ENCODE peak calls at places on chromosomes 1 and 21, in seven cellular contexts. One of them, this sample, is unnamed.

GRCh38 chr1:226670062-226670461 is 69.0 kb downstream of the ITPKB start:
- DNase-seq in astrocyte: no peak
- DNase-seq in left lung: no peak
- DNase-seq in transverse colon: no peak
- DNase-seq in endodermal cell: no peak
- DNase-seq in thoracic aorta: no peak
- DNase-seq in sigmoid colon: peak
- DNase-seq in this sample: no peak

GRCh38 chr1:192489748-192490147 is 85.8 kb upstream of the RGS1 start:
- DNase-seq in astrocyte: peak
- DNase-seq in left lung: no peak
- DNase-seq in transverse colon: peak
- DNase-seq in endodermal cell: no peak
- DNase-seq in thoracic aorta: peak
- DNase-seq in sigmoid colon: peak
- DNase-seq in this sample: peak

GRCh38 chr1:3598522-3599285 is 12.6 kb downstream of the MEGF6 start:
- DNase-seq in astrocyte: no peak
- DNase-seq in left lung: no peak
- DNase-seq in transverse colon: no peak
- DNase-seq in endodermal cell: no peak
- DNase-seq in thoracic aorta: no peak
- DNase-seq in sigmoid colon: no peak
- DNase-seq in this sample: no peak

GRCh38 chr1:115164484-115164883 is 75.2 kb upstream of the TSPAN2 start:
- DNase-seq in astrocyte: peak
- DNase-seq in left lung: no peak
- DNase-seq in transverse colon: no peak
- DNase-seq in endodermal cell: no peak
- DNase-seq in thoracic aorta: no peak
- DNase-seq in sigmoid colon: no peak
- DNase-seq in this sample: no peak

GRCh38 chr1:183622884-183623785 is 12.4 kb downstream of the ARPC5 start:
- DNase-seq in astrocyte: peak
- DNase-seq in left lung: no peak
- DNase-seq in transverse colon: peak
- DNase-seq in endodermal cell: peak
- DNase-seq in thoracic aorta: no peak
- DNase-seq in sigmoid colon: no peak
- DNase-seq in this sample: peak

GRCh38 chr1:217403321-217403720 is 227.6 kb downstream of the GPATCH2 start:
- DNase-seq in astrocyte: no peak
- DNase-seq in left lung: no peak
- DNase-seq in transverse colon: no peak
- DNase-seq in endodermal cell: no peak
- DNase-seq in thoracic aorta: no peak
- DNase-seq in sigmoid colon: no peak
- DNase-seq in this sample: no peak

GRCh38 chr1:93878501-93878888 is 511 bp downstream of the DNTTIP2 start:
- DNase-seq in astrocyte: peak
- DNase-seq in left lung: peak
- DNase-seq in transverse colon: peak
- DNase-seq in endodermal cell: no peak
- DNase-seq in thoracic aorta: no peak
- DNase-seq in sigmoid colon: peak
- DNase-seq in this sample: peak

GRCh38 chr1:39835110-39835509 is 46.4 kb upstream of the BMP8B start:
- DNase-seq in astrocyte: no peak
- DNase-seq in left lung: no peak
- DNase-seq in transverse colon: no peak
- DNase-seq in endodermal cell: no peak
- DNase-seq in thoracic aorta: no peak
- DNase-seq in sigmoid colon: no peak
- DNase-seq in this sample: no peak

GRCh38 chr1:53526451-53527101 is 67.4 kb downstream of the DMRTB1 start:
- DNase-seq in astrocyte: peak
- DNase-seq in left lung: no peak
- DNase-seq in transverse colon: no peak
- DNase-seq in endodermal cell: peak
- DNase-seq in thoracic aorta: no peak
- DNase-seq in sigmoid colon: peak
- DNase-seq in this sample: peak

GRCh38 chr1:115606305-115606704 is 35.5 kb upstream of the VANGL1 start:
- DNase-seq in astrocyte: no peak
- DNase-seq in left lung: no peak
- DNase-seq in transverse colon: no peak
- DNase-seq in endodermal cell: no peak
- DNase-seq in thoracic aorta: no peak
- DNase-seq in sigmoid colon: no peak
- DNase-seq in this sample: no peak

GRCh38 chr1:37120279-37120678 is 86.0 kb upstream of the GRIK3 start:
- DNase-seq in astrocyte: no peak
- DNase-seq in left lung: no peak
- DNase-seq in transverse colon: no peak
- DNase-seq in endodermal cell: no peak
- DNase-seq in thoracic aorta: no peak
- DNase-seq in sigmoid colon: no peak
- DNase-seq in this sample: no peak

GRCh38 chr1:178411756-178412399 is 84.9 kb downstream of the CLEC20A start:
- DNase-seq in astrocyte: no peak
- DNase-seq in left lung: peak
- DNase-seq in transverse colon: no peak
- DNase-seq in endodermal cell: no peak
- DNase-seq in thoracic aorta: no peak
- DNase-seq in sigmoid colon: no peak
- DNase-seq in this sample: no peak

DNA sequence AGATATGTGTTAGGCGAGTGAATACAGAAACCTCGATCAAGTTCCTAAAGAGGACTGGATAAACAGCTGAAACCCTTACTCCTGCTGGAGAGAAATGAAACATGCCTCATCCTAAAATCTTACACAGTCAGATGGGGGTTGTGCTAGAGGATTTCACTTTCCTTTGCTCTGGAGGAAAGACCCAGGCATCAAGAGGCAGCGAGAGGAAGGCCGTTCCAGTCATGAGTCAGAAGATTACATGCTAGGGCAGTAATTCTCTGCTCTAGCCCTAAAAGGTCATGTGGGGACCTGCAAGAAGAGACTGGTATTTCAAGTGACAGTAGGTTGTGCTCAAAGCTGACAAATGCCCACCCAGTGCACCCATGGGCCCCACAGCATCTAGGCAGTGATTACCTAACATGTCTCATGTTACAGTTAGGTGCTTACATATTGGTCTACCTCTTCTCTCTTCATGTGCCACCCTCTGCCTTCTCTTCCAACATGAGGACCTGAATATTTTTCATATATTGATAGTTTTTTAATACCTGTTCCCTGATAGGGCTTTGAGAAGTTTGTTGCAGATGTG is 99.6 kb upstream of the BEND5 start:
- DNase-seq in astrocyte: peak
- DNase-seq in left lung: peak
- DNase-seq in transverse colon: no peak
- DNase-seq in endodermal cell: no peak
- DNase-seq in thoracic aorta: no peak
- DNase-seq in sigmoid colon: no peak
- DNase-seq in this sample: no peak
- H3K27ac ChIP-seq in astrocyte: no peak
- H3K27ac ChIP-seq in left lung: no peak
- H3K27ac ChIP-seq in transverse colon: no peak
- H3K27ac ChIP-seq in endodermal cell: no peak
- H3K27ac ChIP-seq in thoracic aorta: no peak
- H3K27ac ChIP-seq in sigmoid colon: peak
- H3K27ac ChIP-seq in this sample: no peak

GRCh38 chr21:33881689-33882440 is 33.7 kb downstream of the ATP5PO start:
- DNase-seq in astrocyte: no peak
- DNase-seq in left lung: no peak
- DNase-seq in transverse colon: no peak
- DNase-seq in endodermal cell: no peak
- DNase-seq in thoracic aorta: no peak
- DNase-seq in sigmoid colon: peak
- DNase-seq in this sample: no peak

GRCh38 chr21:33884361-33885157 is 31.0 kb downstream of the ATP5PO start:
- DNase-seq in astrocyte: peak
- DNase-seq in left lung: no peak
- DNase-seq in transverse colon: no peak
- DNase-seq in endodermal cell: no peak
- DNase-seq in thoracic aorta: no peak
- DNase-seq in sigmoid colon: peak
- DNase-seq in this sample: no peak

GRCh38 chr21:33885158-33885514 is 30.5 kb downstream of the ATP5PO start:
- DNase-seq in astrocyte: no peak
- DNase-seq in left lung: no peak
- DNase-seq in transverse colon: no peak
- DNase-seq in endodermal cell: no peak
- DNase-seq in thoracic aorta: no peak
- DNase-seq in sigmoid colon: no peak
- DNase-seq in this sample: no peak

GRCh38 chr21:33878824-33879223 is 36.8 kb downstream of the ATP5PO start:
- DNase-seq in astrocyte: no peak
- DNase-seq in left lung: no peak
- DNase-seq in transverse colon: no peak
- DNase-seq in endodermal cell: no peak
- DNase-seq in thoracic aorta: no peak
- DNase-seq in sigmoid colon: peak
- DNase-seq in this sample: no peak

GRCh38 chr21:33880626-33881025 is 35.0 kb downstream of the ATP5PO start:
- DNase-seq in astrocyte: no peak
- DNase-seq in left lung: no peak
- DNase-seq in transverse colon: no peak
- DNase-seq in endodermal cell: no peak
- DNase-seq in thoracic aorta: no peak
- DNase-seq in sigmoid colon: peak
- DNase-seq in this sample: no peak
- TF ChIP-seq CTCF in astrocyte: no peak
- TF ChIP-seq CTCF in left lung: no peak
- TF ChIP-seq CTCF in transverse colon: no peak
- TF ChIP-seq CTCF in endodermal cell: no peak
- TF ChIP-seq CTCF in thoracic aorta: no peak
- TF ChIP-seq CTCF in sigmoid colon: no peak
- TF ChIP-seq CTCF in this sample: no peak

GRCh38 chr1:235633220-235633540 is 16.4 kb downstream of the GNG4 start:
- DNase-seq in astrocyte: no peak
- DNase-seq in left lung: no peak
- DNase-seq in transverse colon: no peak
- DNase-seq in endodermal cell: no peak
- DNase-seq in thoracic aorta: no peak
- DNase-seq in sigmoid colon: peak
- DNase-seq in this sample: no peak
- H3K27ac ChIP-seq in astrocyte: no peak
- H3K27ac ChIP-seq in left lung: no peak
- H3K27ac ChIP-seq in transverse colon: no peak
- H3K27ac ChIP-seq in endodermal cell: no peak
- H3K27ac ChIP-seq in thoracic aorta: no peak
- H3K27ac ChIP-seq in sigmoid colon: no peak
- H3K27ac ChIP-seq in this sample: no peak

DNA sequence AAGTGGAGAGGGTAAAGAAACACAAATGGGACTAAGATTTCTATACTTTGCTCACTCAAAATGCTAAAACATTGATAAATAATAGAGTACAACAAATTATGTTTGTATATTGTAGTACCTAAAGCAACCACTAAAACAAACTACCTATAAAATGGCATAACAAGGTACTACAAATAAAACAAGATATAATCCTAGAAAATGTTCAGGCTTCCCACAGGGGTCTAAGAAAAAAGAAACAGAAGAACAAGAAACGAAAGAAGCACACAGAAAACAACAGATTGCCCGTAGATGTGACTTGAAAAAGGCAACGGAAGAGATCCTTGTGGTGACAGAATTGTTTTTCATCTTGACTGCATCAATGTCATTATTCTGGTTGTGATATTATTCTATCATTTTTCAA is 63.3 kb upstream of the ADGRL4 start:
- DNase-seq in astrocyte: no peak
- DNase-seq in left lung: no peak
- DNase-seq in transverse colon: no peak
- DNase-seq in endodermal cell: no peak
- DNase-seq in thoracic aorta: no peak
- DNase-seq in sigmoid colon: no peak
- DNase-seq in this sample: no peak
- TF ChIP-seq CTCF in astrocyte: peak
- TF ChIP-seq CTCF in left lung: no peak
- TF ChIP-seq CTCF in transverse colon: no peak
- TF ChIP-seq CTCF in endodermal cell: peak
- TF ChIP-seq CTCF in thoracic aorta: no peak
- TF ChIP-seq CTCF in sigmoid colon: no peak
- TF ChIP-seq CTCF in this sample: no peak

GRCh38 chr1:160637065-160637464 is 9.8 kb downstream of the SLAMF1 start:
- DNase-seq in astrocyte: no peak
- DNase-seq in left lung: no peak
- DNase-seq in transverse colon: no peak
- DNase-seq in endodermal cell: no peak
- DNase-seq in thoracic aorta: no peak
- DNase-seq in sigmoid colon: no peak
- DNase-seq in this sample: no peak

GRCh38 chr1:160638926-160639325 is 7.9 kb downstream of the SLAMF1 start:
- DNase-seq in astrocyte: no peak
- DNase-seq in left lung: no peak
- DNase-seq in transverse colon: no peak
- DNase-seq in endodermal cell: no peak
- DNase-seq in thoracic aorta: no peak
- DNase-seq in sigmoid colon: no peak
- DNase-seq in this sample: no peak

GRCh38 chr1:160639652-160640051 is 7.2 kb downstream of the SLAMF1 start:
- DNase-seq in astrocyte: no peak
- DNase-seq in left lung: no peak
- DNase-seq in transverse colon: peak
- DNase-seq in endodermal cell: no peak
- DNase-seq in thoracic aorta: no peak
- DNase-seq in sigmoid colon: no peak
- DNase-seq in this sample: no peak

GRCh38 chr1:160637821-160638539 is 8.9 kb downstream of the SLAMF1 start:
- DNase-seq in astrocyte: no peak
- DNase-seq in left lung: no peak
- DNase-seq in transverse colon: no peak
- DNase-seq in endodermal cell: no peak
- DNase-seq in thoracic aorta: no peak
- DNase-seq in sigmoid colon: no peak
- DNase-seq in this sample: no peak

DNA sequence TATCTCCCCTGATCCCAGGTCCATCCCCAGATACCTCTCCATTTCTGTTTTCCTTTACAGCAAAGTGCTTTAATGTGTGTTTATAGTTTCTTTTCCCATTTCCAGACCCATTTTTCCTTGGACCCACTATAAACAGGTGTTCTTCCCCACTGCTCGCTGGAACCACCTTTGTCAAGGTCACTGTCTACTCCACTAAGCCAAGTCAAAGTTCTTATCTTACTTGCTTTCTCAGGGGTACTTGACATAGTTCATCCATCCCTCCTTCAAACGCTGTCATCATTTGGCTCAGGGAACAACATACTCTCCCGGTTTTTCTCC is 8.3 kb downstream of the SLAMF1 start:
- DNase-seq in astrocyte: no peak
- DNase-seq in left lung: no peak
- DNase-seq in transverse colon: no peak
- DNase-seq in endodermal cell: no peak
- DNase-seq in thoracic aorta: no peak
- DNase-seq in sigmoid colon: no peak
- DNase-seq in this sample: no peak
- H3K27ac ChIP-seq in astrocyte: no peak
- H3K27ac ChIP-seq in left lung: no peak
- H3K27ac ChIP-seq in transverse colon: peak
- H3K27ac ChIP-seq in endodermal cell: no peak
- H3K27ac ChIP-seq in thoracic aorta: no peak
- H3K27ac ChIP-seq in sigmoid colon: no peak
- H3K27ac ChIP-seq in this sample: no peak